ENCODE peak calls at places on chromosomes 5 and 9, in four cellular contexts. K, R, O and T are unnamed samples.

GRCh38 chr5:164188733-164189148 is 683.3 kb downstream of the MAT2B start:
- DNase-seq in K (peak), R (no peak), O (no peak), T (no peak)

GRCh38 chr9:115595951-115596742 is 478.2 kb upstream of the TNC start:
- DNase-seq in K (no peak), R (no peak), O (no peak), T (no peak)

GRCh38 chr5:143229896-143230675 is 173.4 kb downstream of the NR3C1 start:
- DNase-seq in K (no peak), R (peak), O (no peak), T (no peak)

GRCh38 chr5:177303121-177303924 is at the start of the genes PRELID1 and RAB24:
- DNase-seq in K (peak), R (no peak), O (peak), T (peak)

GRCh38 chr9:101764455-101764854 is 26.0 kb upstream of the GRIN3A start:
- DNase-seq in K (no peak), R (no peak), O (no peak), T (no peak)

GRCh38 chr5:96885518-96886338 is 9.4 kb downstream of the ERAP2 start:
- DNase-seq in K (no peak), R (peak), O (no peak), T (no peak)

GRCh38 chr9:124079176-124079925 is 67.8 kb downstream of the LHX2 start:
- DNase-seq in K (no peak), R (no peak), O (no peak), T (no peak)

GRCh38 chr5:10275991-10276390 is 25.9 kb downstream of the CCT5 start:
- DNase-seq in K (no peak), R (no peak), O (no peak), T (no peak)

GRCh38 chr5:61881821-61882220 is 424.2 kb upstream of the KIF2A start:
- DNase-seq in K (no peak), R (no peak), O (no peak), T (no peak)

GRCh38 chr9:137232101-137232500 is 1.4 kb downstream of the SLC34A3 start:
- DNase-seq in K (no peak), R (no peak), O (no peak), T (no peak)

GRCh38 chr5:96043471-96043870 is 81.8 kb upstream of the ELL2 start:
- DNase-seq in K (no peak), R (no peak), O (no peak), T (no peak)

GRCh38 chr9:36893148-36893547 is 140.9 kb downstream of the PAX5 start:
- DNase-seq in K (no peak), R (no peak), O (no peak), T (no peak)

GRCh38 chr9:68540712-68541535 is at the start of gene TMEM252:
- DNase-seq in K (no peak), R (no peak), O (no peak), T (no peak)

GRCh38 chr9:78292026-78292425 is 4.9 kb upstream of the PSAT1 start:
- DNase-seq in K (no peak), R (no peak), O (no peak), T (no peak)

GRCh38 chr5:15609076-15609725 is 109.2 kb downstream of the FBXL7 start:
- DNase-seq in K (no peak), R (no peak), O (no peak), T (no peak)

GRCh38 chr9:89576404-89576824 is 28.4 kb upstream of the GADD45G start:
- DNase-seq in K (peak), R (no peak), O (peak), T (no peak)

GRCh38 chr9:117073539-117074336 is 341.1 kb downstream of the ASTN2 start:
- DNase-seq in K (peak), R (no peak), O (peak), T (peak)

GRCh38 chr9:34185778-34186551 is 7.1 kb downstream of the UBAP1 start:
- DNase-seq in K (no peak), R (peak), O (no peak), T (no peak)

GRCh38 chr9:6910032-6910431 is 152.3 kb downstream of the KDM4C start:
- DNase-seq in K (peak), R (no peak), O (no peak), T (no peak)

GRCh38 chr5:64195981-64196380 is 30.3 kb downstream of the RNF180 start:
- DNase-seq in K (no peak), R (no peak), O (no peak), T (no peak)

GRCh38 chr5:149828161-149829011 is 98.3 kb downstream of the PPARGC1B start:
- DNase-seq in K (peak), R (peak), O (peak), T (peak)

GRCh38 chr5:67353500-67353931 is 156.9 kb upstream of the CD180 start:
- DNase-seq in K (no peak), R (no peak), O (no peak), T (no peak)

GRCh38 chr5:96331210-96331609 is 101.8 kb downstream of the PCSK1 start:
- DNase-seq in K (no peak), R (no peak), O (no peak), T (no peak)

GRCh38 chr9:137269231-137269772 is 8.2 kb upstream of the TOR4A start:
- DNase-seq in K (no peak), R (peak), O (no peak), T (no peak)

GRCh38 chr9:20854444-20854843 is 170.4 kb downstream of the FOCAD start:
- DNase-seq in K (no peak), R (no peak), O (no peak), T (no peak)

GRCh38 chr9:20853866-20854265 is 169.8 kb downstream of the FOCAD start:
- DNase-seq in K (no peak), R (no peak), O (no peak), T (no peak)

GRCh38 chr9:20844916-20845315 is 160.9 kb downstream of the FOCAD start:
- DNase-seq in K (no peak), R (no peak), O (no peak), T (no peak)

GRCh38 chr9:20848490-20848889 is 164.4 kb downstream of the FOCAD start:
- DNase-seq in K (no peak), R (no peak), O (no peak), T (no peak)
- TF ChIP-seq USF1 in K (no peak), R (no peak), O (no peak), T (no peak)

GRCh38 chr5:78526049-78526525 is 122.5 kb downstream of the LHFPL2 start:
- DNase-seq in K (no peak), R (peak), O (no peak), T (no peak)

GRCh38 chr5:78521455-78521854 is 127.1 kb downstream of the LHFPL2 start:
- DNase-seq in K (no peak), R (no peak), O (no peak), T (no peak)

GRCh38 chr5:78522476-78523105 is 126.0 kb downstream of the LHFPL2 start:
- DNase-seq in K (no peak), R (no peak), O (no peak), T (no peak)

GRCh38 chr5:78527054-78527884 is 121.3 kb downstream of the LHFPL2 start:
- DNase-seq in K (no peak), R (no peak), O (peak), T (no peak)

DNA sequence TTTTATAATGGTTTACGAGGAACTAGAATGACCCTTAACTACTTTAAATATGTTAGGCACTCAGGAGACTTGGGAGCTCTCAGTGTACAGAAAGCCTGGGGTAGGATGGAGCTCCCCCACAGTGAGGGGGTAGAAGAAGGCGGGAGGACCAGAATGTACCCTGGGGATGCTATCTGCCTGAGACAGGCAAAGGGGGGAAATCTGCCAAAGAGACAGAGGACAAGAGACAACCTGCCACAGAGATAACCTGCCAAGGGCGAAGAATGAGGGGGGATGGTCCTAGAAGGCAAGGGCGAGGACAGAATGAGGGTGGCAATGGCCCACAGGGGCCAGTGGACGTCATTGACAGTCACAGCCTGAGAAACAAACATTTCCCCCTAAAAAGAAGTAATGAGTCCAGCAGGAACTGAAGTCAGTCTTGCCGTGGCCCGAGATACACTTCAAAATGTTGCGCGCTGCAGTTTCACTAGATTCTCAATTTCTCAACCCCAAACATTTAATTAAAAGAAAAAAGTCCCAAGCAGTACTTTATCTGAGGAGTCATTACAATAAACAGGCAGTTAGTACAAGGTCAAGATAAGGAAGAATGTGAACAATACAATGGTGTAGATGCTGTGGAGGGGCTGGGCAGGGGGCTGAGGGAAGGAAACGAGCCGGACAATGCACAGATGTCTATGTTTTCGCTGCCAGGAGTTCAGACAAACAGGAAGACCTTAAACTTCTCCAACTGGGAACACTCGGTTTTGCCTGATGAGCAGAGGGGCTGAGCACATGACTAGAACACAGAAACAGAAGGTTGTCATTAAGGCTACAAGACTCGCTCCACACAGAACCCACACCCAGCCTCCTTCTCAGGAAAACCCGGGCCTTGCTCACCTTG is 125.0 kb downstream of the LHFPL2 start:
- DNase-seq in K (no peak), R (no peak), O (peak), T (no peak)
- TF ChIP-seq USF1 in K (no peak), R (no peak), O (no peak), T (no peak)

DNA sequence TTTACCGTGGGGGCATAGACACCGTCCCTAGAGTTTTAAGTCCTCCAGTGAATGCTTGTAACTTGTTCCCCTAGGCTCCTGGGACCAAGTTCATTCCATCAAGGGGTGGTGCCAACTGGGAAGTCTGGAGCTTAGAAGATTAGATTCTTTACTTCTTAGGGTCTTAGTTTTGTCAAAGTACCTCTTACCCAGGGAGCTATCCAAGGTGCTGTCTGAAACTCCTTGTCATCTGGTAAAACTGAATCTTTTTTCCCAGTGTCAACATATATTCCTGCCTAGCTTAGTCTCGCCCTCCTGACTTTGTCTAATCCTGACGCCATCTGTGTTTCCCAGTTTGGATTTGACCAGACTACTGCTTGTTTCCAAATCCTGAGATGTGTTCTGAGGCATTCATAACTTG is 41.6 kb downstream of the MAMDC2 start:
- DNase-seq in K (no peak), R (no peak), O (no peak), T (no peak)
- TF ChIP-seq USF1 in K (no peak), R (no peak), O (no peak), T (no peak)

DNA sequence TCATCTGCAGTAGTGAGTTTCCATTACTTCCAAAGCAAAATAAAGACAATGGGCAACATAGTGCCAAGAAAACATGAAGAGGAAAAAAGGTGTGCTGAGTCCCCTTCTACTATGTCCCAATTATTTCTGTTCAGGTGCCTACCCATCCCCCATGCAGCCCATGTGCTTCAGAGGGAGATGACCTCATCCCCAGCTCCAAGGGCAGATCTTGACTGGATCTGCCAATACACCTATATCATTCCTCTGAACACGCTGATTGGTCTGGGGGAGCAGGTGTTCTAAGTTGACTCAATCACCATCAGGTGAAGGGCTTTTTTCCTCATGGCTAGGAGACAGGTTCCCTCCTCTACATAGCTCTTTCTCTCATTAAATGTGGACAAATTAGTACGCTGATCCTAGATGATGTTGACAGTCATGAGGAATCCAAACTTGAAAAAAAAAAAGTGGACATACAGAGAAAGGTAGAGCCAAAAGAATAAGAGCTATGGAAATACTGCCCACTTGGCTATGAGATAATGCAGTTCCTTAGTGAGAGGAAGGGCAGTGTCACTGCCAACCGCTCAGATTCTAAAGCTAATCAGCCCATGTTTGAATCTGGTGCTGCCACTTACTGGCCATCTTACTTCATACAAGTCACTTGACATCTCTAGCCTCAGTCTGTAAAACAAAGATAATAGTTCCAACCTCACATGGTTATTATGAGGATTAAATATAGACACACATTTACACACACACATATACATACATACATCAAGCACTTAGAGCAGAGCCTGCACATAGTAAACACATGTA is 23.1 kb downstream of the PRELID2 start:
- DNase-seq in K (no peak), R (no peak), O (no peak), T (no peak)
- TF ChIP-seq USF1 in K (no peak), R (no peak), O (no peak), T (no peak)

GRCh38 chr9:35814106-35814840 is 569 bp downstream of the HINT2 start:
- DNase-seq in K (peak), R (no peak), O (no peak), T (peak)
- TF ChIP-seq USF1 in K (no peak), R (no peak), O (no peak), T (peak)

DNA sequence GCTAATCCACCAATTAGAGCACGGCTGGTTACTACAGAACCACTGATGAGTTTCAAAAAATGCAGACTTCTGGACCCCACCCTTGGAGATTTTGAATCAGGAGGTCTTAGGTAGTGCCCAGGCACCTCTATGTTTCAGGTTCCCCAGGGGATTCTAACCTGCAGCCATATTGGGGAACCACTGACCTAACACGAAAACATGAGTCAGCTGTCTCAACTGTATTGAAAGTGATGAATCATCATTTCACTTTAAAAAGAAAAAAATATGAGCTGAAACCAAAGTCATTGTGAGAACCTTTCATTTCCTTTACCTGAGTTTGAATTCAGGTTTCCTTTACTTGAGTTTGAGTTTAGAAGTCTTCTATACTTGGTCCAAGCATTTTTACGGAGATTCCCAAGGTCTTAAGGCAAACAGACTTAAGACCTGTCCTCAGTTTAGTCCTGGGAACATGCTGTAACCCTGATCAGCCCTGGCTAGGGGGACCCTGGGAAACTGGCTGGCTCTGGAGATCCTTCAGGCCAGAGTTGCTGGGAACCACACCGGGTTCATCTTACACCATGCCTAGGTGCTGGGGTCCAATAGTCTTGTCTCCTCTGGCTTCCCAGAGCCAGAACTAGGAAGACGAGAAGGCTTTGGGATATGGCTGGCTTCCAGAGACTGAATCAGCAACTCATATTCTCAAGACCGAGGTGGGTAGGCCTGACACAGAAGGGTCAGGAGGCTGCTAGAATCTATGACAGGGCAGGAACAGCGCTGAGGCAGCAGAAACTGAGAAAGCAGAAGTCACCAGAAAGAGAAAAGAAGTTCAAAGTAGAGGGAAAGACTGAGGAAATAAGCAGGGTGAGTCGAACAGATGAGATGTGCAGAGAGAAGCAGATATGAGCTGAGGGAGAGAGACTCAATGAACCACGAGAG is 16.5 kb upstream of the PDCD1LG2 start:
- DNase-seq in K (no peak), R (peak), O (peak), T (no peak)
- TF ChIP-seq USF1 in K (no peak), R (no peak), O (no peak), T (no peak)

GRCh38 chr5:36686881-36687280 is 80.5 kb downstream of the SLC1A3 start:
- DNase-seq in K (no peak), R (no peak), O (no peak), T (no peak)
- TF ChIP-seq USF1 in K (no peak), R (no peak), O (no peak), T (no peak)